ENCODE peak calls at places on chromosomes 7 and 10, in ten cellular contexts. B, Z, E, D, U, K, H, W, M and R are unnamed samples.

GRCh38 chr10:71783917-71784678 is 10.8 kb upstream of the VSIR start:
- DNase-seq in B (no peak), Z (no peak), E (no peak), D (no peak), U (no peak), K (no peak), H (no peak), W (no peak), M (no peak), R (no peak)

GRCh38 chr10:75683158-75683557 is 251.7 kb downstream of the LRMDA start:
- DNase-seq in B (no peak), Z (no peak), E (no peak), D (peak), U (no peak), K (no peak), H (no peak), W (no peak), M (no peak), R (no peak)

GRCh38 chr7:44587843-44588711 is 6.0 kb upstream of the TMED4 start:
- DNase-seq in B (peak), Z (no peak), E (no peak), D (peak), U (peak), K (peak), H (peak), W (no peak), M (peak), R (no peak)

GRCh38 chr10:129388435-129388834 is 78.6 kb upstream of the MGMT start:
- DNase-seq in B (no peak), Z (no peak), E (no peak), D (no peak), U (no peak), K (no peak), H (no peak), W (no peak), M (no peak), R (no peak)

GRCh38 chr7:37432240-37432917 is 16.3 kb downstream of the ELMO1 start:
- DNase-seq in B (no peak), Z (no peak), E (no peak), D (no peak), U (no peak), K (no peak), H (no peak), W (no peak), M (no peak), R (no peak)

GRCh38 chr10:46234431-46235060 is 52.3 kb upstream of the ANTXRL start:
- DNase-seq in B (no peak), Z (no peak), E (no peak), D (no peak), U (peak), K (no peak), H (peak), W (peak), M (no peak), R (no peak)

GRCh38 chr7:75965617-75966016 is 28.8 kb downstream of the TMEM120A start:
- DNase-seq in B (no peak), Z (no peak), E (no peak), D (no peak), U (no peak), K (no peak), H (no peak), W (no peak), M (peak), R (no peak)

GRCh38 chr7:100247152-100247757 is 27.5 kb downstream of the PVRIG start:
- DNase-seq in B (peak), Z (no peak), E (peak), D (peak), U (no peak), K (peak), H (no peak), W (peak), M (peak), R (no peak)

GRCh38 chr10:33107953-33108352 is 149.9 kb upstream of the ITGB1 start:
- DNase-seq in B (peak), Z (no peak), E (no peak), D (no peak), U (no peak), K (no peak), H (no peak), W (no peak), M (no peak), R (no peak)

GRCh38 chr7:93194368-93194767 is 31.9 kb downstream of the HEPACAM2 start:
- DNase-seq in B (no peak), Z (no peak), E (no peak), D (no peak), U (no peak), K (no peak), H (no peak), W (no peak), M (no peak), R (no peak)

GRCh38 chr7:3995187-3995586 is 686.9 kb upstream of the FOXK1 start:
- DNase-seq in B (peak), Z (no peak), E (no peak), D (no peak), U (no peak), K (no peak), H (no peak), W (no peak), M (peak), R (no peak)

GRCh38 chr10:70803768-70804423 is 11.9 kb upstream of the SGPL1 start:
- DNase-seq in B (no peak), Z (no peak), E (no peak), D (no peak), U (peak), K (no peak), H (no peak), W (no peak), M (no peak), R (no peak)

GRCh38 chr10:86079088-86079487 is 287.5 kb downstream of the GRID1 start:
- DNase-seq in B (no peak), Z (no peak), E (no peak), D (peak), U (no peak), K (no peak), H (no peak), W (no peak), M (no peak), R (no peak)

GRCh38 chr10:23643396-23643795 is 204.5 kb downstream of the OTUD1 start:
- DNase-seq in B (peak), Z (no peak), E (no peak), D (no peak), U (peak), K (peak), H (no peak), W (no peak), M (no peak), R (no peak)

GRCh38 chr7:27814054-27814453 is 74.1 kb downstream of the TAX1BP1 start:
- DNase-seq in B (no peak), Z (no peak), E (no peak), D (peak), U (no peak), K (no peak), H (no peak), W (no peak), M (no peak), R (no peak)

GRCh38 chr10:4770766-4771553 is 55.0 kb upstream of the AKR1E2 start:
- DNase-seq in B (peak), Z (no peak), E (no peak), D (peak), U (no peak), K (no peak), H (no peak), W (no peak), M (peak), R (peak)
- TF ChIP-seq CTCF in B (peak), Z (no peak), E (peak), D (peak), U (no peak), K (no peak), H (peak), W (peak), M (peak), R (peak)

DNA sequence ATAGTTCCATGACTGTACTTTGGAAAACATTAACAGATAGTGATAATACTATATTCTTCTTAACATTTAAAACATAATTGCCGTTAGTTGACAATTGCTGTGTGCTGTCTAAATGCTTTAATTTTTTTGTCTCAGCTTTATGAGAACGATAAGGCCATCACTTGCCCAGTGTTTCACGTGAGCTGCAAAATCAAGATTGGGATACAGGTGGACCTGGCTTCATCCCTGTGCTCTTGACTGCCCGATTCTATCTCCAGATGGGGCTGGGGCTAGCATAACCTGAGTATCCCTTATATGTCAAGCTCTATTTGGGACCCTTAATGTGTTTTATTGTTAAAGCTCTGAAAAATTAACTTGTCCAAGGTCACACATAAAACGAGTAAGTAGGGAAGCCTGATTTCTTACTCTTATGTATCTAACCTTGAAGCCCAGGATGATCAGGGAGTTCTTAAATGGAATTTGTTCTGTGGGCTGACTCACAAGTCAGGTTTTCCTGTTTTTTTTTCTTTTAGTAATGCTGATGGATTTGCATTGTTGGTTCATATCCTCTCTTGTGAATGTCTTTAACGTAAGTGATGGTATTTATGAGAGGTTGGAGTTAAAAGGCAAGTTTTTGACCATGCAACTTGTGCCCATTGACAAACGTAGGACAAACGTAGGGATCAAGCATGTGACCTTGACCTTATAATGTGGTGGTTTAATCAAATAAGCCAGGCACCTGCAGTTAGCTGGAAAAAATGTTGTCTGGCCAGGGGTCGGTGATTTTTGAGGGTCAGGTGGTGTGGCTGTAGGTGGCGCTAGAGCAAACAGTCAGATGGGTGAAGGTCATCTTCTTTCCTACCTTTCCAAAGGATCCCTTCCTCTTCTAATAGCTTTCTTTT is 3.6 kb downstream of the PRKAR2B start:
- DNase-seq in B (peak), Z (no peak), E (no peak), D (no peak), U (no peak), K (no peak), H (no peak), W (no peak), M (peak), R (no peak)
- TF ChIP-seq CTCF in B (peak), Z (no peak), E (no peak), D (no peak), U (no peak), K (no peak), H (no peak), W (no peak), M (peak), R (no peak)

GRCh38 chr7:91945476-91945875 is 4.8 kb downstream of the AKAP9 start:
- DNase-seq in B (no peak), Z (no peak), E (no peak), D (peak), U (no peak), K (no peak), H (no peak), W (no peak), M (no peak), R (no peak)
- TF ChIP-seq CTCF in B (no peak), Z (no peak), E (no peak), D (peak), U (no peak), K (no peak), H (peak), W (peak), M (peak), R (peak)

GRCh38 chr7:116582164-116582732 is 57.4 kb downstream of the CAV1 start:
- DNase-seq in B (no peak), Z (no peak), E (no peak), D (peak), U (no peak), K (no peak), H (no peak), W (no peak), M (no peak), R (no peak)
- TF ChIP-seq CTCF in B (no peak), Z (no peak), E (no peak), D (peak), U (no peak), K (no peak), H (no peak), W (no peak), M (peak), R (peak)

GRCh38 chr10:116026315-116026714 is 246.7 kb downstream of the GFRA1 start:
- DNase-seq in B (peak), Z (no peak), E (no peak), D (no peak), U (no peak), K (no peak), H (no peak), W (no peak), M (peak), R (no peak)
- TF ChIP-seq CTCF in B (peak), Z (no peak), E (no peak), D (no peak), U (no peak), K (no peak), H (no peak), W (no peak), M (no peak), R (no peak)

DNA sequence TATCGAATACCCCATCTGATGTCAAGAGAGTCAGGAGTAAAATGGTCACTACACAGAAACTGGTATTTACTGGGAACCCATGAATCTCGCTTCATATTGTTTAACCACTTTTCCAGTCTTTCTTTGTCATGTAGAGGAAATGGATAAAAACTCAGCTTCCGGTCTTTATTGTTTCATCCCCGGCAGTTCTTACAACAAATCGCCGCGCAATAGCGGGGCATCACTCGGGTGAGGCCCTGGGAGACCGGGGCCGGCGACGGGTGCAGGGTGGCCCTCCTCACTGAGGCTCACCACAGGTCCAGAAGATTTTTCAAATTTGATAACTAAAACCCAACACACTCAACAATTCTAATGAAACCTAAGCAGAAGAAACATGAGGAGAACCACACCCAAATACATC is 35.6 kb upstream of the PTPRN2 start:
- DNase-seq in B (no peak), Z (no peak), E (no peak), D (no peak), U (no peak), K (no peak), H (no peak), W (no peak), M (no peak), R (no peak)
- TF ChIP-seq CTCF in B (no peak), Z (no peak), E (no peak), D (no peak), U (no peak), K (no peak), H (no peak), W (no peak), M (no peak), R (no peak)

GRCh38 chr10:60453031-60453430 is 63.4 kb upstream of the ANK3 start:
- DNase-seq in B (no peak), Z (no peak), E (no peak), D (no peak), U (no peak), K (no peak), H (no peak), W (no peak), M (no peak), R (no peak)

GRCh38 chr10:60454336-60454735 is 64.7 kb upstream of the ANK3 start:
- DNase-seq in B (peak), Z (no peak), E (no peak), D (no peak), U (no peak), K (no peak), H (no peak), W (no peak), M (no peak), R (no peak)

GRCh38 chr10:60460058-60460457 is 70.4 kb upstream of the ANK3 start:
- DNase-seq in B (no peak), Z (no peak), E (no peak), D (no peak), U (no peak), K (no peak), H (no peak), W (no peak), M (no peak), R (no peak)

GRCh38 chr10:60461688-60462087 is 72.0 kb upstream of the ANK3 start:
- DNase-seq in B (peak), Z (no peak), E (no peak), D (no peak), U (no peak), K (no peak), H (no peak), W (no peak), M (no peak), R (no peak)

GRCh38 chr10:60456053-60456452 is 66.4 kb upstream of the ANK3 start:
- DNase-seq in B (peak), Z (no peak), E (no peak), D (no peak), U (no peak), K (no peak), H (no peak), W (no peak), M (no peak), R (no peak)
- TF ChIP-seq CTCF in B (peak), Z (no peak), E (no peak), D (peak), U (no peak), K (no peak), H (no peak), W (no peak), M (peak), R (peak)

DNA sequence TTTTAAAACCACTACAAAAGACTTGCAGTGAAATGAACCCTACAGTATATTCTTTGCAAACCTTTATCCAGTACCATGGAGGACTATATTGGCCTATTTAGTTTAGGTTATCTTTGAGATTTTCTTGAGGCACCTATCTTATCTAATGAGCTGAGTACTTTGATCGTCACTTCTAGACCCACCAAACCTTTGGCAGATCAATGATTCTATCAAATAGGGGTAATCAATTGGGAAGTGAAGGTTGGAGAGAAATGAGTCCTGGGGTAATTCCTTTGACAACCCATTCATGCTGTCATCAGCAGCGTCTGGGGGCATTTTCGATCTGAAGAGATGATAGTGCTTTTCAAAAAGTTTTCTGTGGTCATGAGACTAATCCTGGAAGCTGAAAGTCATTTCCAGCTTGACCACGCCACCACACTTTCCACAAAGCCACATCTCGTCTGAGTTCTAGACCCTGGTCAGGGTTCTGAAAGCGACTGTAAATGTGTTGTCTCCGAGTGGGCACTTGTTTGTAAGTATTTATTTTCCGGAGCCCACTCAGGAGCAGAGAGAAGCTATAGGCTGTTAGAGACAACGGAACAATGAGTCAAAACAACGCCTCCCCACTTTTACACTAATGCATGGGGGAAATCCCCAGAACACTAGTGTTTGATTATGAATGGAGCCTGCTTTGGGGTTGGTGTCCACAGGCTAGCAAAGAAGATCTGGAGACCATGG is 4.8 kb downstream of the EGR2 start:
- DNase-seq in B (no peak), Z (peak), E (no peak), D (no peak), U (no peak), K (no peak), H (no peak), W (no peak), M (no peak), R (no peak)
- TF ChIP-seq CTCF in B (no peak), Z (no peak), E (no peak), D (no peak), U (no peak), K (no peak), H (no peak), W (no peak), M (no peak), R (no peak)

DNA sequence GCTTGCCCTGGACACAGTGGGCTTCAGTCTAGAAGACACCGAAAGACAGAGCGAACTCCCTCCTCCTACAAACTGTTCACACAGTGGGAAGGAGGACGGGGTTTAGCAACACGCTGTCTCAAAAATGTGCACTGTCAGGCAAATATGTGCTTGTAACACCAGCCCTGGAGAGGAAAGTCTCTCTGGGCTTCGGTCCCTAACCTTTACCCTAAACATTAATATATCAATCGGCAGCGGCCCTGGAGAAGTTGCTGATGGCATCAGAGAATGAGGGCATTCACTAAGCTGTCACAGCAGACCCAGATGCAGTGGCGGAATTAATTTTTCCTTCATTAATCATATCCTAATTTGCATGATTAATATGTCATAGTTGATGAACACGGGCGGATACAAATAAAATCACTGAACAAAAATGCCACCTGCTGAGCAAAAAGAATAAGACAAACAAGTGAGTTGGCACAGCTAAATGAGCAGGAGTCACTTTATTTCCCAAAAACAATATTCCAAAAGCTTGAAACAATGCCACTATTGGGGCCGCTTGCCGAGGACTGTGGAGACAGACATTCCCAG is 45.2 kb upstream of the INSIG1 start:
- DNase-seq in B (no peak), Z (no peak), E (no peak), D (peak), U (no peak), K (no peak), H (no peak), W (no peak), M (no peak), R (no peak)
- TF ChIP-seq CTCF in B (no peak), Z (no peak), E (no peak), D (no peak), U (no peak), K (no peak), H (no peak), W (peak), M (no peak), R (no peak)